ENCODE peak calls at places on chromosomes 4 and X, in five cellular contexts. One of them, this sample, is unnamed.

GRCh38 chrX:4841216-4841745 is 1127.8 kb upstream of the PRKX start:
- DNase-seq in CD4-positive, alpha-beta T cell: no peak
- DNase-seq in GM04504: no peak
- DNase-seq in activated naive CD4-positive, alpha-beta T cell treated with Interleukin-2 at 50 U/mL for 16 hours: no peak
- DNase-seq in AG08396: no peak
- DNase-seq in this sample: no peak

GRCh38 chrX:13432776-13433605 is 113.1 kb upstream of the ATXN3L start:
- DNase-seq in activated naive CD4-positive, alpha-beta T cell treated with Interleukin-2 at 50 U/mL for 16 hours: no peak
- DNase-seq in CD4-positive, alpha-beta T cell: no peak
- DNase-seq in AG08396: peak
- DNase-seq in GM04504: peak
- DNase-seq in this sample: peak

GRCh38 chr4:86688026-86688425 is 93.9 kb downstream of the PTPN13 start:
- DNase-seq in AG08396: no peak
- DNase-seq in activated naive CD4-positive, alpha-beta T cell treated with Interleukin-2 at 50 U/mL for 16 hours: no peak
- DNase-seq in GM04504: no peak
- DNase-seq in CD4-positive, alpha-beta T cell: no peak
- DNase-seq in this sample: no peak

GRCh38 chr4:98150092-98150761 is 7.0 kb upstream of the STPG2 start:
- DNase-seq in GM04504: no peak
- DNase-seq in AG08396: no peak
- DNase-seq in CD4-positive, alpha-beta T cell: no peak
- DNase-seq in activated naive CD4-positive, alpha-beta T cell treated with Interleukin-2 at 50 U/mL for 16 hours: no peak
- DNase-seq in this sample: peak

GRCh38 chrX:15956684-15957083 is 102.1 kb upstream of the AP1S2 start:
- DNase-seq in CD4-positive, alpha-beta T cell: no peak
- DNase-seq in AG08396: no peak
- DNase-seq in activated naive CD4-positive, alpha-beta T cell treated with Interleukin-2 at 50 U/mL for 16 hours: no peak
- DNase-seq in GM04504: no peak
- DNase-seq in this sample: no peak

GRCh38 chr4:40182979-40183378 is 13.9 kb upstream of the RHOH start:
- DNase-seq in AG08396: no peak
- DNase-seq in CD4-positive, alpha-beta T cell: no peak
- DNase-seq in GM04504: no peak
- DNase-seq in activated naive CD4-positive, alpha-beta T cell treated with Interleukin-2 at 50 U/mL for 16 hours: no peak
- DNase-seq in this sample: no peak

GRCh38 chr4:78129383-78130108 is 72.4 kb downstream of the FRAS1 start:
- DNase-seq in AG08396: no peak
- DNase-seq in CD4-positive, alpha-beta T cell: no peak
- DNase-seq in GM04504: no peak
- DNase-seq in activated naive CD4-positive, alpha-beta T cell treated with Interleukin-2 at 50 U/mL for 16 hours: no peak
- DNase-seq in this sample: no peak

GRCh38 chr4:8238515-8239053 is 31.0 kb upstream of the HTRA3 start:
- DNase-seq in AG08396: peak
- DNase-seq in CD4-positive, alpha-beta T cell: no peak
- DNase-seq in GM04504: no peak
- DNase-seq in activated naive CD4-positive, alpha-beta T cell treated with Interleukin-2 at 50 U/mL for 16 hours: no peak
- DNase-seq in this sample: no peak

GRCh38 chr4:121913667-121914066 is 38.2 kb downstream of the TRPC3 start:
- DNase-seq in GM04504: no peak
- DNase-seq in CD4-positive, alpha-beta T cell: no peak
- DNase-seq in activated naive CD4-positive, alpha-beta T cell treated with Interleukin-2 at 50 U/mL for 16 hours: no peak
- DNase-seq in AG08396: no peak
- DNase-seq in this sample: peak

GRCh38 chrX:101287402-101287801 is 3.7 kb downstream of the TAF7L start:
- DNase-seq in GM04504: peak
- DNase-seq in activated naive CD4-positive, alpha-beta T cell treated with Interleukin-2 at 50 U/mL for 16 hours: no peak
- DNase-seq in CD4-positive, alpha-beta T cell: no peak
- DNase-seq in AG08396: peak
- DNase-seq in this sample: peak

GRCh38 chr4:5710962-5711478 is at the start of gene EVC:
- DNase-seq in CD4-positive, alpha-beta T cell: no peak
- DNase-seq in activated naive CD4-positive, alpha-beta T cell treated with Interleukin-2 at 50 U/mL for 16 hours: peak
- DNase-seq in GM04504: peak
- DNase-seq in AG08396: peak
- DNase-seq in this sample: peak

GRCh38 chr4:152052431-152053057 is 291.7 kb upstream of the GATB start:
- DNase-seq in CD4-positive, alpha-beta T cell: no peak
- DNase-seq in AG08396: peak
- DNase-seq in activated naive CD4-positive, alpha-beta T cell treated with Interleukin-2 at 50 U/mL for 16 hours: no peak
- DNase-seq in GM04504: no peak
- DNase-seq in this sample: peak

GRCh38 chr4:76989391-76990061 is 40.0 kb downstream of the SEPTIN11 start:
- DNase-seq in activated naive CD4-positive, alpha-beta T cell treated with Interleukin-2 at 50 U/mL for 16 hours: peak
- DNase-seq in CD4-positive, alpha-beta T cell: peak
- DNase-seq in GM04504: no peak
- DNase-seq in AG08396: no peak
- DNase-seq in this sample: no peak

GRCh38 chr4:77927991-77928925 is 65.6 kb downstream of the MRPL1 start:
- DNase-seq in activated naive CD4-positive, alpha-beta T cell treated with Interleukin-2 at 50 U/mL for 16 hours: no peak
- DNase-seq in GM04504: no peak
- DNase-seq in CD4-positive, alpha-beta T cell: no peak
- DNase-seq in AG08396: no peak
- DNase-seq in this sample: peak

GRCh38 chr4:52037730-52038108 is 380 bp downstream of the SGCB start:
- DNase-seq in GM04504: no peak
- DNase-seq in activated naive CD4-positive, alpha-beta T cell treated with Interleukin-2 at 50 U/mL for 16 hours: no peak
- DNase-seq in CD4-positive, alpha-beta T cell: no peak
- DNase-seq in AG08396: peak
- DNase-seq in this sample: peak

GRCh38 chrX:1496076-1496475 is 40.9 kb downstream of the P2RY8 start:
- DNase-seq in GM04504: no peak
- DNase-seq in activated naive CD4-positive, alpha-beta T cell treated with Interleukin-2 at 50 U/mL for 16 hours: no peak
- DNase-seq in CD4-positive, alpha-beta T cell: no peak
- DNase-seq in AG08396: no peak
- DNase-seq in this sample: no peak

GRCh38 chr4:2364654-2365053 is 53.8 kb downstream of the ZFYVE28 start:
- DNase-seq in GM04504: no peak
- DNase-seq in AG08396: peak
- DNase-seq in activated naive CD4-positive, alpha-beta T cell treated with Interleukin-2 at 50 U/mL for 16 hours: peak
- DNase-seq in CD4-positive, alpha-beta T cell: peak
- DNase-seq in this sample: no peak

GRCh38 chrX:21865436-21865835 is 9.6 kb downstream of the YY2 start:
- DNase-seq in activated naive CD4-positive, alpha-beta T cell treated with Interleukin-2 at 50 U/mL for 16 hours: no peak
- DNase-seq in AG08396: no peak
- DNase-seq in CD4-positive, alpha-beta T cell: no peak
- DNase-seq in GM04504: no peak
- DNase-seq in this sample: peak

GRCh38 chrX:123648028-123648810 is 84.6 kb downstream of the THOC2 start:
- DNase-seq in CD4-positive, alpha-beta T cell: peak
- DNase-seq in activated naive CD4-positive, alpha-beta T cell treated with Interleukin-2 at 50 U/mL for 16 hours: no peak
- DNase-seq in GM04504: no peak
- DNase-seq in AG08396: peak
- DNase-seq in this sample: peak

GRCh38 chr4:99029018-99029735 is 33.7 kb downstream of the METAP1 start:
- DNase-seq in AG08396: no peak
- DNase-seq in GM04504: no peak
- DNase-seq in activated naive CD4-positive, alpha-beta T cell treated with Interleukin-2 at 50 U/mL for 16 hours: no peak
- DNase-seq in CD4-positive, alpha-beta T cell: no peak
- DNase-seq in this sample: peak

GRCh38 chrX:15854080-15854655 is 445 bp downstream of the AP1S2 start:
- DNase-seq in GM04504: peak
- DNase-seq in AG08396: peak
- DNase-seq in activated naive CD4-positive, alpha-beta T cell treated with Interleukin-2 at 50 U/mL for 16 hours: peak
- DNase-seq in CD4-positive, alpha-beta T cell: peak
- DNase-seq in this sample: no peak

GRCh38 chrX:101659601-101660063 is at the start of gene ARMCX2:
- DNase-seq in GM04504: peak
- DNase-seq in AG08396: peak
- DNase-seq in CD4-positive, alpha-beta T cell: no peak
- DNase-seq in activated naive CD4-positive, alpha-beta T cell treated with Interleukin-2 at 50 U/mL for 16 hours: no peak
- DNase-seq in this sample: peak

GRCh38 chrX:41589634-41590270 is 99.0 kb upstream of the GPR34 start:
- DNase-seq in GM04504: peak
- DNase-seq in activated naive CD4-positive, alpha-beta T cell treated with Interleukin-2 at 50 U/mL for 16 hours: no peak
- DNase-seq in AG08396: no peak
- DNase-seq in CD4-positive, alpha-beta T cell: no peak
- DNase-seq in this sample: peak

GRCh38 chrX:48697182-48697727 is 721 bp downstream of the SUV39H1 start:
- DNase-seq in AG08396: no peak
- DNase-seq in activated naive CD4-positive, alpha-beta T cell treated with Interleukin-2 at 50 U/mL for 16 hours: no peak
- DNase-seq in CD4-positive, alpha-beta T cell: no peak
- DNase-seq in GM04504: no peak
- DNase-seq in this sample: no peak

GRCh38 chr4:89382439-89382838 is 74.8 kb upstream of the GPRIN3 start:
- DNase-seq in AG08396: no peak
- DNase-seq in CD4-positive, alpha-beta T cell: no peak
- DNase-seq in GM04504: no peak
- DNase-seq in activated naive CD4-positive, alpha-beta T cell treated with Interleukin-2 at 50 U/mL for 16 hours: no peak
- DNase-seq in this sample: no peak

GRCh38 chr4:140056015-140056414 is 98.0 kb downstream of the MAML3 start:
- DNase-seq in CD4-positive, alpha-beta T cell: no peak
- DNase-seq in AG08396: no peak
- DNase-seq in activated naive CD4-positive, alpha-beta T cell treated with Interleukin-2 at 50 U/mL for 16 hours: no peak
- DNase-seq in GM04504: no peak
- DNase-seq in this sample: no peak

GRCh38 chr4:146638801-146639351 is at the start of gene POU4F2:
- DNase-seq in GM04504: no peak
- DNase-seq in CD4-positive, alpha-beta T cell: no peak
- DNase-seq in AG08396: peak
- DNase-seq in activated naive CD4-positive, alpha-beta T cell treated with Interleukin-2 at 50 U/mL for 16 hours: no peak
- DNase-seq in this sample: no peak

GRCh38 chr4:114109776-114110175 is 130.3 kb upstream of the ARSJ start:
- DNase-seq in AG08396: no peak
- DNase-seq in activated naive CD4-positive, alpha-beta T cell treated with Interleukin-2 at 50 U/mL for 16 hours: no peak
- DNase-seq in GM04504: no peak
- DNase-seq in CD4-positive, alpha-beta T cell: no peak
- DNase-seq in this sample: no peak

GRCh38 chr4:46274717-46275116 is 115.2 kb downstream of the GABRA2 start:
- DNase-seq in activated naive CD4-positive, alpha-beta T cell treated with Interleukin-2 at 50 U/mL for 16 hours: no peak
- DNase-seq in AG08396: no peak
- DNase-seq in GM04504: no peak
- DNase-seq in CD4-positive, alpha-beta T cell: no peak
- DNase-seq in this sample: no peak